ENCODE peak calls at places on chromosome 10, in eight cellular contexts. K is AG04450, B is GM12865, R is GM20000, G is fibroblast of pulmonary artery, Q is spleen, H is IMR-90, V is dorsolateral prefrontal cortex. O is an unnamed sample.

GRCh38 chr10:91077549-91078017 is 142.9 kb upstream of the PCGF5 start:
- DNase-seq in K (no peak), B (no peak), R (no peak), G (peak; percentile 49), Q (peak; percentile 77), H (peak; percentile 11), V (peak; percentile 38), O (no peak)

GRCh38 chr10:18297659-18298058 is 157.4 kb downstream of the CACNB2 start:
- DNase-seq in K (no peak), B (no peak), R (no peak), G (no peak), Q (no peak), H (no peak), V (no peak), O (no peak)

GRCh38 chr10:26269754-26270153 is 53.2 kb downstream of the GAD2 start:
- DNase-seq in K (no peak), B (peak; percentile 27), R (peak; percentile 18), G (peak; percentile 18), Q (no peak), H (no peak), V (no peak), O (peak; percentile 24)

GRCh38 chr10:119489572-119490326 is 52.8 kb downstream of the RGS10 start:
- DNase-seq in K (no peak), B (peak; percentile 72), R (peak; percentile 75), G (peak; percentile 34), Q (peak; percentile 88), H (no peak), V (no peak), O (no peak)

GRCh38 chr10:88330174-88330573 is 252.9 kb downstream of the RNLS start:
- DNase-seq in K (no peak), B (no peak), R (no peak), G (no peak), Q (no peak), H (no peak), V (no peak), O (no peak)

GRCh38 chr10:127148933-127149220 is 47.5 kb downstream of the INSYN2A start:
- DNase-seq in K (peak; percentile 43), B (no peak), R (no peak), G (peak; percentile 78), Q (no peak), H (peak; percentile 87), V (no peak), O (no peak)

GRCh38 chr10:23081156-23081833 is 14.1 kb upstream of the MSRB2 start:
- DNase-seq in K (no peak), B (no peak), R (no peak), G (no peak), Q (no peak), H (peak; percentile 3), V (no peak), O (no peak)

GRCh38 chr10:103262229-103262628 is 14.7 kb upstream of the INA start:
- DNase-seq in K (no peak), B (no peak), R (no peak), G (no peak), Q (no peak), H (no peak), V (no peak), O (no peak)

GRCh38 chr10:79424221-79425073 is 21.0 kb downstream of the ZCCHC24 start:
- DNase-seq in K (no peak), B (no peak), R (no peak), G (no peak), Q (peak; percentile 54), H (peak; percentile 52), V (no peak), O (no peak)

GRCh38 chr10:101291254-101292193 is 62.3 kb upstream of the LBX1 start:
- DNase-seq in K (no peak), B (peak; percentile 47), R (peak; percentile 85), G (peak; percentile 22), Q (peak; percentile 85), H (peak; percentile 23), V (peak; percentile 66), O (peak; percentile 89)

GRCh38 chr10:42974693-42975002 is 102.2 kb upstream of the RET start:
- DNase-seq in K (no peak), B (no peak), R (no peak), G (no peak), Q (peak; percentile 53), H (no peak), V (peak; percentile 14), O (no peak)

GRCh38 chr10:124648131-124648475 is 96.1 kb downstream of the FAM53B start:
- DNase-seq in K (no peak), B (no peak), R (no peak), G (no peak), Q (peak; percentile 84), H (no peak), V (no peak), O (no peak)

GRCh38 chr10:116183733-116184447 is 89.1 kb downstream of the GFRA1 start:
- DNase-seq in K (no peak), B (no peak), R (no peak), G (no peak), Q (no peak), H (peak; percentile 29), V (no peak), O (no peak)

GRCh38 chr10:7121154-7121797 is 289.6 kb downstream of the SFMBT2 start:
- DNase-seq in K (no peak), B (peak; percentile 61), R (peak; percentile 80), G (peak; percentile 46), Q (peak; percentile 87), H (peak; percentile 10), V (no peak), O (no peak)

GRCh38 chr10:32938554-32939061 is 19.4 kb downstream of the ITGB1 start:
- DNase-seq in K (no peak), B (no peak), R (no peak), G (no peak), Q (peak; percentile 73), H (no peak), V (peak; percentile 39), O (no peak)

GRCh38 chr10:112565434-112566053 is 118.5 kb downstream of the VTI1A start:
- DNase-seq in K (peak; percentile 32), B (peak; percentile 30), R (peak; percentile 27), G (peak; percentile 88), Q (no peak), H (peak; percentile 72), V (no peak), O (no peak)

GRCh38 chr10:132640326-132641125 is 102.9 kb downstream of the INPP5A start:
- DNase-seq in K (no peak), B (no peak), R (no peak), G (no peak), Q (peak; percentile 47), H (no peak), V (peak; percentile 24), O (no peak)
- TF ChIP-seq CTCF in K (no peak), B (no peak), R (no peak), G (no peak), Q (no peak), H (no peak), V (no peak), O (no peak)

GRCh38 chr10:92366412-92367021 is 75.5 kb downstream of the MARCHF5 start:
- DNase-seq in K (no peak), B (no peak), R (no peak), G (peak; percentile 14), Q (no peak), H (no peak), V (no peak), O (no peak)
- TF ChIP-seq CTCF in K (no peak), B (no peak), R (no peak), G (no peak), Q (no peak), H (no peak), V (no peak), O (peak; percentile 15)

GRCh38 chr10:97612386-97612785 is 20.9 kb downstream of the MORN4 start:
- DNase-seq in K (peak; percentile 15), B (peak; percentile 51), R (peak; percentile 38), G (peak; percentile 76), Q (no peak), H (peak; percentile 55), V (no peak), O (no peak)
- TF ChIP-seq CTCF in K (peak; percentile 32), B (no peak), R (no peak), G (peak; percentile 42), Q (no peak), H (peak; percentile 58), V (no peak), O (peak; percentile 34)

DNA sequence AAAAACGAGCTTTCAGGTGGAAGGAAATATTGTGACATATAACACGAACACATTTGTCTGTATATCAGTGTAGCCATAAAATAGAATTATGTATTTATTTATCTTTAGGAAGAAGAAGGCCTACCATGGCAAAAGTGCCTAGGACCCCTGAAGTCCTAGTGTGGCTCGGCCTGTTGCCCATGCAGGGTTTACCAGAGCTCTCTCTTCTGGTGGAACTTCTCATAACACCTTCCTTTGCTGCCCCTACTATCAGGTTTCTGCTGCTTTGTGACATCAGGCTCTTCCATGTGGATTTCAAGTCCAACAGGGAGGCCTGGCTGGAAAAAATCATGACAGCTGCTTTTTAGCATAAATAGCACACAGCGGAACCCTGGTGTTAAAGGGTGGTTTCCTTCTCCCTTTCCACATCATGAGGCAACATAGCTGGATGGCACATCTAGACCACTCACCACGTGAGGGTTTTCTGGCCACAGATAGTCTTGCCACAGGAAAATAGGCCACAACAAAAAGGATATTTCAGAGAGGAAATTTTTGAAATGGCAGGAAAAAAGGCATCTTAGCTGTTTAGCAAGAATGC is 44.8 kb upstream of the ADO start:
- DNase-seq in K (no peak), B (no peak), R (no peak), G (no peak), Q (no peak), H (no peak), V (no peak), O (no peak)
- TF ChIP-seq CTCF in K (no peak), B (no peak), R (no peak), G (no peak), Q (no peak), H (no peak), V (no peak), O (no peak)

GRCh38 chr10:28135258-28135657 is 136.4 kb upstream of the ODAD2 start:
- DNase-seq in K (no peak), B (no peak), R (no peak), G (no peak), Q (no peak), H (peak; percentile 16), V (no peak), O (no peak)
- TF ChIP-seq CTCF in K (peak; percentile 24), B (no peak), R (no peak), G (no peak), Q (no peak), H (peak; percentile 40), V (no peak), O (no peak)